ENCODE peak calls at places on chromosomes 4 and X, in nine cellular contexts. L is stimulated activated naive CD8-positive, alpha-beta T cell treated with anti-CD3 and anti-CD28 coated beads, Interleukin-15, amount 100 ng/mL, for 72 hours; M is fibroblast of lung; C is H7; A is stimulated activated CD4-positive, alpha-beta T cell treated with anti-CD3 and anti-CD28 coated beads, Interleukin-1b, Interleukin-23, amount 100 ng/mL, for 24 hours; H is amniotic epithelial cell; E is HEK293T; I is C1 segment of cervical spinal cord; Z is cardiac muscle cell. W is an unnamed sample.

GRCh38 chr4:175330652-175331051 is 412.5 kb downstream of the ADAM29 start:
- DNase-seq in L (no peak), M (peak; percentile 43), C (no peak), A (no peak), H (peak; percentile 48), E (no peak), I (no peak), Z (no peak), W (no peak)

GRCh38 chr4:123443401-123444297 is 47.1 kb downstream of the SPRY1 start:
- DNase-seq in L (no peak), M (peak; percentile 13), C (peak; percentile 39), A (no peak), H (peak; percentile 3), E (no peak), I (no peak), Z (no peak), W (peak; percentile 16)

GRCh38 chr4:151031831-151032605 is 16.9 kb upstream of the LRBA start:
- DNase-seq in L (no peak), M (peak; percentile 82), C (no peak), A (no peak), H (peak; percentile 68), E (no peak), I (no peak), Z (no peak), W (no peak)

GRCh38 chr4:97300561-97300960 is 842.7 kb downstream of the STPG2 start:
- DNase-seq in L (no peak), M (no peak), C (no peak), A (no peak), H (no peak), E (no peak), I (no peak), Z (no peak), W (no peak)

GRCh38 chrX:23621621-23622265 is 45.5 kb upstream of the PRDX4 start:
- DNase-seq in L (no peak), M (no peak), C (no peak), A (no peak), H (no peak), E (no peak), I (no peak), Z (no peak), W (no peak)

GRCh38 chr4:118918388-118918787 is 29.7 kb downstream of the SYNPO2 start:
- DNase-seq in L (no peak), M (peak; percentile 94), C (no peak), A (no peak), H (peak; percentile 91), E (no peak), I (no peak), Z (no peak), W (peak; percentile 84)

GRCh38 chr4:57211131-57211530 is 100.9 kb upstream of the IGFBP7 start:
- DNase-seq in L (no peak), M (no peak), C (no peak), A (no peak), H (no peak), E (no peak), I (no peak), Z (no peak), W (no peak)

GRCh38 chr4:8709729-8710360 is 117.3 kb downstream of the CPZ start:
- DNase-seq in L (no peak), M (no peak), C (peak; percentile 44), A (no peak), H (no peak), E (no peak), I (no peak), Z (no peak), W (no peak)

GRCh38 chrX:1322393-1322792 is 14.2 kb upstream of the IL3RA start:
- DNase-seq in L (peak; percentile 27), M (no peak), C (no peak), A (no peak), H (no peak), E (no peak), I (no peak), Z (no peak), W (no peak)

GRCh38 chr4:168516841-168517240 is 20.0 kb downstream of the PALLD start:
- DNase-seq in L (no peak), M (no peak), C (no peak), A (no peak), H (no peak), E (no peak), I (no peak), Z (no peak), W (no peak)

GRCh38 chr4:158020734-158021346 is 152.0 kb downstream of the GASK1B start:
- DNase-seq in L (no peak), M (peak; percentile 98), C (no peak), A (no peak), H (peak; percentile 96), E (no peak), I (no peak), Z (peak; percentile 34), W (no peak)

W was measured in HFF-Myc.